ENCODE peak calls at places on chromosomes 3 and 15, in nine cellular contexts. X is smooth muscle cell of the brain vasculature; B is dermis microvascular lymphatic vessel endothelial cell; Q is lower lobe of right lung; Z is BE2C; V is T-helper 17 cell; L is NCI-H1417; G is GM13976; I is stimulated activated CD8-positive, alpha-beta memory T cell treated with anti-CD3 and anti-CD28 coated beads, Interleukin-4, amount 100 ng/mL, for 48 hours. C is an unnamed sample.
A peak's percentile ranks its signal among the peaks of the same experiment; 100 is the strongest.

GRCh38 chr15:54102704-54103103 is 124.5 kb downstream of the UNC13C start:
- DNase-seq in I (no peak), Q (no peak), B (no peak), V (no peak), X (no peak), L (no peak), G (no peak), Z (no peak), C (no peak)

GRCh38 chr3:153438275-153438674 is 276.2 kb downstream of the RAP2B start:
- DNase-seq in I (no peak), L (no peak), Z (no peak), G (no peak), Q (no peak), X (no peak), B (no peak), V (no peak), C (no peak)

GRCh38 chr3:148697311-148698189 is at the start of gene AGTR1:
- DNase-seq in G (peak; percentile 6), V (no peak), B (no peak), Q (peak; percentile 45), X (peak; percentile 33), Z (peak; percentile 58), L (no peak), I (no peak), C (no peak)

GRCh38 chr3:40173291-40173710 is 136.2 kb upstream of the EIF1B start:
- DNase-seq in I (no peak), X (no peak), L (no peak), Z (no peak), B (no peak), V (no peak), G (no peak), Q (no peak), C (no peak)

GRCh38 chr3:54374214-54374855 is 252.0 kb downstream of the CACNA2D3 start:
- DNase-seq in Q (no peak), L (no peak), G (peak; percentile 10), X (no peak), V (no peak), I (peak; percentile 27), Z (peak; percentile 31), B (no peak), C (peak; percentile 34)

GRCh38 chr3:105823149-105823866 is 45.5 kb downstream of the CBLB start:
- DNase-seq in X (no peak), G (no peak), V (no peak), Q (no peak), Z (no peak), I (no peak), B (no peak), L (no peak), C (no peak)

GRCh38 chr3:191350389-191351090 is 20.2 kb upstream of the UTS2B start:
- DNase-seq in L (no peak), Z (no peak), I (no peak), B (peak; percentile 79), Q (no peak), G (no peak), X (no peak), V (no peak), C (no peak)

GRCh38 chr3:39982665-39983357 is 173.4 kb downstream of the MYRIP start:
- DNase-seq in L (no peak), Q (no peak), B (no peak), G (no peak), X (no peak), Z (no peak), I (no peak), V (no peak), C (no peak)

GRCh38 chr3:170307998-170308398 is 49.5 kb upstream of the SKIL start:
- DNase-seq in Q (peak; percentile 51), G (no peak), L (peak; percentile 28), Z (no peak), X (no peak), B (no peak), I (no peak), V (no peak), C (no peak)

GRCh38 chr3:194800014-194800413 is 114.3 kb downstream of the FAM43A start:
- DNase-seq in B (no peak), I (no peak), L (no peak), V (no peak), Q (no peak), X (no peak), Z (no peak), G (no peak), C (no peak)

GRCh38 chr15:62592920-62593319 is 427.8 kb upstream of the C2CD4B start:
- DNase-seq in Z (no peak), G (no peak), B (no peak), L (no peak), Q (no peak), X (no peak), V (no peak), I (no peak), C (no peak)

GRCh38 chr15:70853855-70854668 is at the start of gene LARP6:
- DNase-seq in Z (peak; percentile 78), V (no peak), I (peak; percentile 41), G (peak; percentile 70), B (no peak), L (peak; percentile 29), Q (peak; percentile 46), X (peak; percentile 82), C (peak; percentile 74)

GRCh38 chr3:10299679-10300078 is 6.9 kb upstream of the GHRL start:
- DNase-seq in V (no peak), G (peak; percentile 60), Z (no peak), L (no peak), I (no peak), X (no peak), Q (no peak), B (no peak), C (no peak)

GRCh38 chr3:55330355-55330754 is 156.8 kb downstream of the WNT5A start:
- DNase-seq in I (no peak), V (no peak), X (peak; percentile 65), B (no peak), Z (no peak), G (no peak), Q (no peak), L (no peak), C (peak; percentile 24)

GRCh38 chr3:187822402-187822801 is 77.1 kb upstream of the BCL6 start:
- DNase-seq in X (no peak), Z (no peak), B (no peak), I (no peak), G (no peak), Q (no peak), V (no peak), L (no peak), C (no peak)

GRCh38 chr3:99659032-99659431 is 20.6 kb downstream of the COL8A1 start:
- DNase-seq in L (no peak), Z (no peak), Q (no peak), B (peak; percentile 51), G (no peak), X (peak; percentile 84), V (no peak), I (peak; percentile 30), C (no peak)

GRCh38 chr3:104629038-104629437 is 737.7 kb upstream of the ALCAM start:
- DNase-seq in X (no peak), V (no peak), B (no peak), G (no peak), I (no peak), Q (no peak), Z (no peak), L (no peak), C (no peak)

GRCh38 chr3:158471639-158472294 is 99.2 kb upstream of the MLF1 start:
- DNase-seq in B (no peak), V (no peak), L (no peak), Q (no peak), I (no peak), X (no peak), G (no peak), Z (no peak), C (no peak)